ENCODE peak calls at places on chromosome 4, in eight cellular contexts. One of them, this sample, is unnamed.

GRCh38 chr4:8532245-8532781 is 47.9 kb upstream of the GPR78 start:
- DNase-seq in T-cell: no peak
- DNase-seq in H1: no peak
- DNase-seq in AG09319: no peak
- DNase-seq in C1 segment of cervical spinal cord: no peak
- DNase-seq in left ventricle myocardium inferior: no peak
- DNase-seq in mesothelial cell of epicardium: no peak
- DNase-seq in H4: no peak
- DNase-seq in this sample: no peak

GRCh38 chr4:146510942-146511341 is 10.8 kb downstream of the SLC10A7 start:
- DNase-seq in mesothelial cell of epicardium: no peak
- DNase-seq in AG09319: no peak
- DNase-seq in H1: no peak
- DNase-seq in T-cell: no peak
- DNase-seq in H4: no peak
- DNase-seq in left ventricle myocardium inferior: no peak
- DNase-seq in C1 segment of cervical spinal cord: no peak
- DNase-seq in this sample: no peak

GRCh38 chr4:168677879-168678278 is 181.0 kb downstream of the PALLD start:
- DNase-seq in left ventricle myocardium inferior: no peak
- DNase-seq in C1 segment of cervical spinal cord: no peak
- DNase-seq in mesothelial cell of epicardium: no peak
- DNase-seq in H1: no peak
- DNase-seq in H4: no peak
- DNase-seq in AG09319: no peak
- DNase-seq in T-cell: no peak
- DNase-seq in this sample: no peak

GRCh38 chr4:3031357-3032064 is 42.8 kb downstream of the HTT-AS start:
- DNase-seq in H1: no peak
- DNase-seq in C1 segment of cervical spinal cord: no peak
- DNase-seq in AG09319: no peak
- DNase-seq in mesothelial cell of epicardium: no peak
- DNase-seq in T-cell: no peak
- DNase-seq in left ventricle myocardium inferior: no peak
- DNase-seq in H4: no peak
- DNase-seq in this sample: no peak

GRCh38 chr4:114558446-114559020 is 40.1 kb upstream of the UGT8 start:
- DNase-seq in left ventricle myocardium inferior: no peak
- DNase-seq in H4: no peak
- DNase-seq in AG09319: no peak
- DNase-seq in C1 segment of cervical spinal cord: no peak
- DNase-seq in H1: no peak
- DNase-seq in mesothelial cell of epicardium: no peak
- DNase-seq in T-cell: no peak
- DNase-seq in this sample: peak

GRCh38 chr4:25402521-25402920 is 25.5 kb downstream of the ANAPC4 start:
- DNase-seq in T-cell: no peak
- DNase-seq in H4: no peak
- DNase-seq in H1: no peak
- DNase-seq in mesothelial cell of epicardium: no peak
- DNase-seq in left ventricle myocardium inferior: no peak
- DNase-seq in C1 segment of cervical spinal cord: no peak
- DNase-seq in AG09319: no peak
- DNase-seq in this sample: no peak

GRCh38 chr4:142818476-142818875 is 27.6 kb downstream of the INPP4B start:
- DNase-seq in H1: no peak
- DNase-seq in left ventricle myocardium inferior: no peak
- DNase-seq in AG09319: no peak
- DNase-seq in T-cell: no peak
- DNase-seq in mesothelial cell of epicardium: no peak
- DNase-seq in C1 segment of cervical spinal cord: no peak
- DNase-seq in H4: no peak
- DNase-seq in this sample: no peak

GRCh38 chr4:10605746-10606482 is 78.7 kb downstream of the CLNK start:
- DNase-seq in AG09319: no peak
- DNase-seq in C1 segment of cervical spinal cord: no peak
- DNase-seq in H4: peak
- DNase-seq in T-cell: no peak
- DNase-seq in H1: no peak
- DNase-seq in mesothelial cell of epicardium: no peak
- DNase-seq in left ventricle myocardium inferior: no peak
- DNase-seq in this sample: no peak

GRCh38 chr4:185322805-185323204 is 72.9 kb downstream of the LRP2BP start:
- DNase-seq in H1: no peak
- DNase-seq in H4: no peak
- DNase-seq in left ventricle myocardium inferior: no peak
- DNase-seq in AG09319: no peak
- DNase-seq in mesothelial cell of epicardium: no peak
- DNase-seq in T-cell: no peak
- DNase-seq in C1 segment of cervical spinal cord: no peak
- DNase-seq in this sample: no peak

GRCh38 chr4:37928896-37929537 is 31.2 kb upstream of the PTTG2 start:
- DNase-seq in AG09319: no peak
- DNase-seq in left ventricle myocardium inferior: no peak
- DNase-seq in mesothelial cell of epicardium: no peak
- DNase-seq in H1: no peak
- DNase-seq in T-cell: no peak
- DNase-seq in C1 segment of cervical spinal cord: no peak
- DNase-seq in H4: no peak
- DNase-seq in this sample: peak

This sample was measured in KBM-7.